ENCODE peak calls at places on chromosomes 2 and 18, in four cellular contexts. J is WTC11, Q is HepG2, C is K562. K is an unnamed sample.

GRCh38 chr2:226790006-226790405 is 9.6 kb downstream of the IRS1 start:
- DNase-seq in J (no peak), Q (no peak), C (no peak), K (no peak)

GRCh38 chr2:133123912-133124311 is 444.4 kb downstream of the NCKAP5 start:
- DNase-seq in J (no peak), Q (no peak), C (no peak), K (no peak)

GRCh38 chr18:55384551-55385275 is 203.3 kb downstream of the TCF4 start:
- DNase-seq in J (peak), Q (peak), C (peak), K (no peak)

GRCh38 chr2:15560404-15560987 is 638 bp downstream of the NBAS start:
- DNase-seq in J (peak), Q (peak), C (peak), K (no peak)

GRCh38 chr2:173101687-173102086 is 26.0 kb downstream of the MAP3K20 start:
- DNase-seq in J (no peak), Q (no peak), C (no peak), K (peak)

GRCh38 chr2:237715459-237715947 is 83.1 kb upstream of the RBM44 start:
- DNase-seq in J (no peak), Q (peak), C (no peak), K (no peak)

GRCh38 chr2:143132360-143132759 is 3.1 kb downstream of the ARHGAP15 start:
- DNase-seq in J (no peak), Q (no peak), C (no peak), K (no peak)

GRCh38 chr2:108621689-108622681 is 87.7 kb downstream of the LIMS1 start:
- DNase-seq in J (no peak), Q (no peak), C (no peak), K (no peak)

GRCh38 chr2:27705851-27706622 is 42.3 kb downstream of the SLC4A1AP start:
- DNase-seq in J (no peak), Q (peak), C (no peak), K (no peak)

GRCh38 chr2:118865106-118865505 is 17.7 kb upstream of the EN1 start:
- DNase-seq in J (peak), Q (peak), C (peak), K (peak)

GRCh38 chr18:54392621-54393023 is 34.9 kb downstream of the C18orf54 start:
- DNase-seq in J (no peak), Q (peak), C (peak), K (no peak)

GRCh38 chr2:65786765-65787164 is 354.4 kb upstream of the SPRED2 start:
- DNase-seq in J (no peak), Q (no peak), C (no peak), K (no peak)

GRCh38 chr2:212536385-212537310 is 2.0 kb downstream of the ERBB4 start:
- DNase-seq in J (peak), Q (no peak), C (no peak), K (no peak)

GRCh38 chr2:239114616-239115265 is 266.9 kb downstream of the TWIST2 start:
- DNase-seq in J (no peak), Q (no peak), C (no peak), K (no peak)

GRCh38 chr2:127969455-127969854 is 58.4 kb downstream of the SAP130 start:
- DNase-seq in J (no peak), Q (no peak), C (no peak), K (no peak)

GRCh38 chr2:212914392-212914791 is 237.0 kb downstream of the IKZF2 start:
- DNase-seq in J (no peak), Q (no peak), C (no peak), K (no peak)

GRCh38 chr2:45668509-45668908 is 17.0 kb downstream of the PRKCE start:
- DNase-seq in J (no peak), Q (no peak), C (no peak), K (no peak)

GRCh38 chr2:18473241-18473841 is 87.1 kb downstream of the RDH14 start:
- DNase-seq in J (no peak), Q (no peak), C (no peak), K (no peak)

GRCh38 chr2:227862741-227863588 is 8.5 kb upstream of the DAW1 start:
- DNase-seq in J (no peak), Q (peak), C (no peak), K (no peak)

GRCh38 chr18:30985753-30986152 is 56.8 kb downstream of the DSC3 start:
- DNase-seq in J (no peak), Q (no peak), C (no peak), K (no peak)

GRCh38 chr2:241804326-241805276 is 4.4 kb upstream of the NEU4 start:
- DNase-seq in J (no peak), Q (peak), C (peak), K (no peak)

GRCh38 chr18:70169747-70170146 is 35.7 kb downstream of the RTTN start:
- DNase-seq in J (no peak), Q (no peak), C (no peak), K (no peak)

GRCh38 chr2:149741646-149742045 is 154.1 kb upstream of the MMADHC start:
- DNase-seq in J (no peak), Q (no peak), C (no peak), K (no peak)

GRCh38 chr2:168432565-168433186 is 23.4 kb upstream of the CERS6 start:
- DNase-seq in J (no peak), Q (no peak), C (no peak), K (peak)

GRCh38 chr2:148487439-148487838 is 157.1 kb upstream of the EPC2 start:
- DNase-seq in J (no peak), Q (no peak), C (no peak), K (no peak)

GRCh38 chr2:30577151-30577550 is 130.1 kb downstream of the LCLAT1 start:
- DNase-seq in J (no peak), Q (no peak), C (no peak), K (no peak)

GRCh38 chr18:48690494-48690893 is 151.7 kb downstream of the CTIF start:
- DNase-seq in J (no peak), Q (no peak), C (no peak), K (no peak)
- TF ChIP-seq NR2C2 in J (no peak), Q (no peak), C (no peak), K (no peak)

GRCh38 chr2:111667542-111668273 is 216.3 kb downstream of the ANAPC1 start:
- DNase-seq in J (no peak), Q (peak), C (no peak), K (no peak)
- TF ChIP-seq NR2C2 in J (no peak), Q (no peak), C (no peak), K (no peak)

DNA sequence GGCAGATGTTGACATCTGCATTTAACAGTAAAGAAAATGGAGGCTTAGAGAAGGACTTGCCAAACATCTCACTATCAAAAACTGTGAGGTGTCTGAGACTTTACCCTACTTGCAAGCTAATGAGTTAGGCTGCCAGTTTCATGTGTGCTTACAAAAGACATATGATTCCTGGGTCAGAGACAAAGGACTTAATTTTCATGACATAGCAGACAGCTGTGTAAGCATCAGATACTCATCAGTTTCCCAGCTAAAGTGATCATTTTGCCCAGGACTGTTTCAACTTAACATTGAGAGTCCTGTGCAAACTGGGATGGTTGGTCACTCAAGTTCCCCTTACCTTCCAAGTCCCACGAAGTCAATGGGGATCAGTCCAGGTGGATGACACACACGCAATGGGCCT is 18.9 kb upstream of the DAPL1 start:
- DNase-seq in J (no peak), Q (no peak), C (no peak), K (no peak)
- TF ChIP-seq NR2C2 in J (no peak), Q (no peak), C (no peak), K (no peak)

DNA sequence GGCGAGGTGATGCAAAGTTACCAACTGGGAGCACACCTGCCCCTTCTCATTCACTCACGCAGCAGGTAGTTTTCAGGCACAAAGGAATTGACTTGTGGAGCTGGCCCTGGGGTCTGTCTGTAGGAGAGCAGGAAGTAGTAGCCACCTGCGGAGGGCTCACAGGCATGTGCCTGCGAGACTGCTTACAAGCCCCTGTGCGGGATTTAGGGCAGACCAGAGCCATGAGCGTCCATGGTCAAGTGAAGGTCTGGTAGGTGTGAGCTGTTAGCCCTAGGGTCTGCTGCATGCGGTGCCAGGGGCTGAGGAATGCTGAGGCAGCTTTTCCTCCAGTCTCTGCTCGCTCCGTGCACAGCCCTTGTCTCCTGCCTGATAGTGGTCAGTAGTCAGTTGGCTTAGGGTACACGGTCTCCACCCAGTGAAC is 18.9 kb downstream of the INPP4A start:
- DNase-seq in J (peak), Q (no peak), C (no peak), K (no peak)
- TF ChIP-seq NR2C2 in J (no peak), Q (no peak), C (no peak), K (no peak)

GRCh38 chr2:60531638-60532216 is 21.7 kb downstream of the BCL11A start:
- DNase-seq in J (peak), Q (no peak), C (no peak), K (no peak)
- TF ChIP-seq NR2C2 in J (no peak), Q (no peak), C (no peak), K (no peak)

K was measured in GM12878.